ENCODE peak calls at places on chromosomes 2 and 18, in six cellular contexts. X is progenitor cell of endocrine pancreas; P is HTR-8/SVneo; E is AML-193; A is memory B cell; O is stimulated activated naive CD8-positive, alpha-beta T cell treated with anti-CD3 and anti-CD28 coated beads, Interleukin-15, amount 100 ng/mL, for 72 hours. D is an unnamed sample.

GRCh38 chr2:69830045-69830905 is 815 bp downstream of the GMCL1 start:
- DNase-seq in O (peak), A (peak), X (peak), E (peak), P (peak), D (peak)

GRCh38 chr2:2860583-2861300 is 516.9 kb downstream of the EIPR1 start:
- DNase-seq in O (no peak), E (no peak), A (no peak), X (no peak), P (no peak), D (no peak)

GRCh38 chr2:21042958-21043743 is 722 bp downstream of the APOB start:
- DNase-seq in P (peak), O (peak), X (peak), A (peak), E (peak), D (peak)

GRCh38 chr2:209936106-209936663 is 66.3 kb upstream of the RPE start:
- DNase-seq in O (no peak), X (no peak), E (peak), P (no peak), A (no peak), D (no peak)

GRCh38 chr18:79687806-79688205 is 8.2 kb downstream of the CTDP1 start:
- DNase-seq in E (no peak), A (no peak), P (no peak), X (no peak), O (no peak), D (no peak)

GRCh38 chr18:53799134-53799533 is 425.3 kb downstream of the MBD2 start:
- DNase-seq in E (no peak), O (no peak), P (no peak), X (no peak), A (no peak), D (peak)

GRCh38 chr2:62501794-62502500 is 4.0 kb downstream of the TMEM17 start:
- DNase-seq in E (no peak), X (no peak), A (no peak), O (no peak), P (no peak), D (no peak)

GRCh38 chr2:196153480-196153879 is 17.9 kb downstream of the STK17B start:
- DNase-seq in P (no peak), E (no peak), O (no peak), X (no peak), A (no peak), D (no peak)

GRCh38 chr2:215461836-215462532 is 26.1 kb upstream of the FN1 start:
- DNase-seq in X (no peak), O (no peak), P (no peak), A (no peak), E (no peak), D (no peak)

GRCh38 chr2:146844226-146844990 is 1000.4 kb upstream of the ACVR2A start:
- DNase-seq in P (no peak), O (no peak), X (no peak), E (no peak), A (no peak), D (peak)

GRCh38 chr2:238096311-238097011 is 3.7 kb upstream of the ESPNL start:
- DNase-seq in P (no peak), O (no peak), A (no peak), X (no peak), E (no peak), D (no peak)

GRCh38 chr2:160411955-160412354 is 81.7 kb downstream of the RBMS1 start:
- DNase-seq in P (no peak), E (no peak), O (no peak), A (no peak), X (no peak), D (no peak)

GRCh38 chr2:172864182-172864581 is 128.5 kb downstream of the RAPGEF4 start:
- DNase-seq in X (no peak), A (no peak), E (peak), P (no peak), O (peak), D (no peak)

GRCh38 chr2:2834530-2835254 is 503.6 kb upstream of the MYT1L start:
- DNase-seq in A (no peak), P (no peak), O (no peak), E (no peak), X (no peak), D (no peak)

GRCh38 chr18:33830210-33830609 is 252.2 kb downstream of the ASXL3 start:
- DNase-seq in X (no peak), A (no peak), P (no peak), E (no peak), O (no peak), D (no peak)

GRCh38 chr2:137049518-137049917 is 284.2 kb downstream of the THSD7B start:
- DNase-seq in P (no peak), E (no peak), A (no peak), X (no peak), O (no peak), D (no peak)

GRCh38 chr18:54279477-54280205 is 10.3 kb downstream of the POLI start:
- DNase-seq in A (no peak), X (no peak), P (no peak), E (no peak), O (no peak), D (no peak)

GRCh38 chr2:70472256-70472905 is 81.2 kb downstream of the TGFA start:
- DNase-seq in X (no peak), O (no peak), P (no peak), E (peak), A (no peak), D (no peak)

GRCh38 chr2:33372940-33373553 is 103.4 kb upstream of the RASGRP3 start:
- DNase-seq in A (peak), E (peak), P (peak), X (no peak), O (no peak), D (peak)

GRCh38 chr2:150619607-150620330 is 132.3 kb upstream of the RND3 start:
- DNase-seq in E (no peak), P (peak), X (no peak), A (no peak), O (no peak), D (peak)

GRCh38 chr2:7748717-7749415 is 831.7 kb downstream of the RNF144A start:
- DNase-seq in P (peak), A (no peak), O (peak), E (no peak), X (no peak), D (peak)

GRCh38 chr2:62216113-62216512 is 20.2 kb downstream of the B3GNT2 start:
- DNase-seq in O (no peak), P (no peak), E (no peak), A (no peak), X (no peak), D (no peak)

GRCh38 chr2:97660775-97661417 is 2.9 kb downstream of the ACTR1B start:
- DNase-seq in P (no peak), O (no peak), X (no peak), E (no peak), A (no peak), D (no peak)

GRCh38 chr2:56239437-56239836 is 55.6 kb downstream of the CCDC85A start:
- DNase-seq in P (peak), E (no peak), A (no peak), O (no peak), X (no peak), D (peak)

D was measured in COLO829.